ENCODE peak calls at places on chromosomes 4 and X, in seven cellular contexts. D is cardiac septum; C is NCI-H1105 treated with DMSO at 0.1 percent for 48 hours; S is CD8-positive, alpha-beta T cell; G is amygdala; E is iris pigment epithelial cell; L is left cardiac atrium. X is an unnamed sample.

GRCh38 chr4:17787315-17787714 is 5.9 kb upstream of the FAM184B start:
- DNase-seq in D (no peak), C (no peak), S (no peak), G (no peak), E (peak; percentile 78), L (no peak), X (no peak)

GRCh38 chr4:61923179-61923578 is 723.1 kb downstream of the ADGRL3 start:
- DNase-seq in D (no peak), C (no peak), S (no peak), G (no peak), E (no peak), L (no peak), X (no peak)

GRCh38 chr4:64935469-64936001 is 526.3 kb upstream of the TECRL start:
- DNase-seq in D (no peak), C (no peak), S (no peak), G (no peak), E (no peak), L (no peak), X (no peak)

GRCh38 chr4:135240796-135241195 is 1039.2 kb upstream of the PABPC4L start:
- DNase-seq in D (no peak), C (no peak), S (no peak), G (peak; percentile 0), E (peak; percentile 66), L (no peak), X (no peak)

GRCh38 chrX:68402094-68402493 is 31.2 kb downstream of the OPHN1 start:
- DNase-seq in D (no peak), C (no peak), S (no peak), G (no peak), E (no peak), L (no peak), X (no peak)

GRCh38 chrX:40152173-40152705 is 54.5 kb upstream of the BCOR start:
- DNase-seq in D (peak; percentile 76), C (no peak), S (peak; percentile 53), G (peak; percentile 29), E (no peak), L (no peak), X (peak; percentile 31)

GRCh38 chr4:4485806-4486205 is 56.0 kb downstream of the STX18 start:
- DNase-seq in D (no peak), C (no peak), S (no peak), G (no peak), E (no peak), L (no peak), X (no peak)

GRCh38 chrX:132461886-132462285 is 27.0 kb downstream of the MBNL3 start:
- DNase-seq in D (no peak), C (no peak), S (no peak), G (no peak), E (no peak), L (no peak), X (no peak)

GRCh38 chr4:185165605-185166063 is 22.6 kb downstream of the SLC25A4 start:
- DNase-seq in D (no peak), C (no peak), S (no peak), G (no peak), E (peak; percentile 83), L (no peak), X (peak; percentile 13)

GRCh38 chr4:110164856-110165255 is 33.6 kb downstream of the ELOVL6 start:
- DNase-seq in D (no peak), C (no peak), S (no peak), G (no peak), E (no peak), L (no peak), X (no peak)

GRCh38 chr4:141609243-141609642 is 27.1 kb upstream of the IL15 start:
- DNase-seq in D (peak; percentile 53), C (no peak), S (no peak), G (no peak), E (no peak), L (no peak), X (no peak)